ENCODE peak calls at places on chromosome 9, in four cellular contexts. G, M, P and N are unnamed samples.

GRCh38 chr9:103941104-103941503 is 153.0 kb upstream of the SMC2 start:
- DNase-seq in P (no peak), M (no peak), G (no peak), N (no peak)

GRCh38 chr9:81902601-81903000 is 25.6 kb upstream of the SPATA31D4 start:
- DNase-seq in P (no peak), M (no peak), G (no peak), N (no peak)

GRCh38 chr9:93911871-93912554 is 43.1 kb downstream of the BARX1 start:
- DNase-seq in G (no peak), M (peak), P (no peak), N (no peak)

GRCh38 chr9:108363321-108363720 is 492.5 kb downstream of the ACTL7B start:
- DNase-seq in P (no peak), M (no peak), G (no peak), N (no peak)

GRCh38 chr9:130501645-130502044 is 56.9 kb downstream of the ASS1 start:
- DNase-seq in M (no peak), P (peak), G (no peak), N (no peak)

GRCh38 chr9:127931092-127931881 is 710 bp upstream of the PIP5KL1 start:
- DNase-seq in G (peak), M (no peak), P (peak), N (no peak)

GRCh38 chr9:113011911-113012381 is at the start of gene ZNF883:
- DNase-seq in M (peak), P (peak), G (no peak), N (peak)

GRCh38 chr9:89919171-89919681 is 314.4 kb downstream of the GADD45G start:
- DNase-seq in G (peak), M (peak), P (no peak), N (no peak)

GRCh38 chr9:135991771-135992170 is 30.6 kb upstream of the UBAC1 start:
- DNase-seq in G (no peak), M (no peak), P (no peak), N (no peak)

GRCh38 chr9:135993840-135994776 is 32.9 kb upstream of the UBAC1 start:
- DNase-seq in M (no peak), P (no peak), G (no peak), N (no peak)

GRCh38 chr9:135995816-135996215 is 34.6 kb upstream of the UBAC1 start:
- DNase-seq in G (no peak), M (no peak), P (no peak), N (no peak)

GRCh38 chr9:135992486-135993408 is 31.6 kb upstream of the UBAC1 start:
- DNase-seq in G (peak), P (peak), M (peak), N (peak)

DNA sequence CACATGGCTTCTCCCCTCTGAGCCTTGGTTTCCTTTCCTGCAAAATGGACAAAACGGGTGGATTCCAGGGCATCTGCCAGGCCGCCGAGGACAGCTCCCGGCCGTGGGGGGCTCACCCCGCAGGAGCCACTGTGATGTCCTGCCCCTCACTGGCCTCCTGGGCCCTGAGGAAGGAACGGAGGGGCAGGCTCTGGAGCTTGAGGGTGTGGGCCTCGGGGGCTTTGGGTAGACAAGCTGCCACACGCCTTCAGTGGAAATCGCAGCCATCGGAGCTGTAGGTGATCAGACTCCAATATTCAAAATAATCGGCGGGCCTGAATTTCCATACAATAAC is 32.2 kb upstream of the UBAC1 start:
- DNase-seq in M (no peak), P (no peak), G (no peak), N (no peak)
- H3K4me3 ChIP-seq in M (peak), P (no peak), G (peak), N (peak)

GRCh38 chr9:71675857-71676165 is 92.5 kb downstream of the CEMIP2 start:
- DNase-seq in M (no peak), P (no peak), G (no peak), N (no peak)
- TF ChIP-seq EP300 in M (no peak), P (no peak), G (no peak), N (no peak)

GRCh38 chr9:116286287-116286686 is 132.7 kb downstream of the PAPPA start:
- DNase-seq in G (no peak), M (no peak), P (no peak), N (no peak)

GRCh38 chr9:116285320-116285719 is 131.7 kb downstream of the PAPPA start:
- DNase-seq in M (no peak), G (no peak), P (no peak), N (no peak)

GRCh38 chr9:116287721-116288120 is 134.1 kb downstream of the PAPPA start:
- DNase-seq in P (no peak), G (no peak), M (no peak), N (no peak)

GRCh38 chr9:116284518-116284917 is 130.9 kb downstream of the PAPPA start:
- DNase-seq in M (no peak), P (no peak), G (no peak), N (no peak)

DNA sequence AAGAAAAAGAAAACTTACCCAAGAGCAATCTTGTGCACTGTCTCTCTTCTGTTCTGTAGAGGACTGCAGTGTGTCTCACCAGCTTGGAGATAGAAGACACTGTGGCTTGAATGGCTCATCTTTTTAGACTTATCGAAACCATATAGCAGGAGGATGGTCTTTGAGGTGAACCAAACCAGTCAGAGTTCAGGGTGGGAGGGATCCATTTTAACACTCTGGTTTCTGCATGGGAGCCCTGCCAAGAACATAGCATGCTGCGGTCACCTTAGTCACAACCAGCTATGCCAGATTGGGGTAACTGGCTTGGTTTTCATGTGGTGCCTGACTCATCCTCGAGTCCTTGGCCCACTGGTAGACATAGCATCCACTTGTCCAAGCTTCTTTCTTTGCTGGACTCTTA is 135.1 kb downstream of the PAPPA start:
- DNase-seq in M (no peak), P (no peak), G (no peak), N (no peak)
- H3K27ac ChIP-seq in M (no peak), P (no peak), G (no peak), N (no peak)

DNA sequence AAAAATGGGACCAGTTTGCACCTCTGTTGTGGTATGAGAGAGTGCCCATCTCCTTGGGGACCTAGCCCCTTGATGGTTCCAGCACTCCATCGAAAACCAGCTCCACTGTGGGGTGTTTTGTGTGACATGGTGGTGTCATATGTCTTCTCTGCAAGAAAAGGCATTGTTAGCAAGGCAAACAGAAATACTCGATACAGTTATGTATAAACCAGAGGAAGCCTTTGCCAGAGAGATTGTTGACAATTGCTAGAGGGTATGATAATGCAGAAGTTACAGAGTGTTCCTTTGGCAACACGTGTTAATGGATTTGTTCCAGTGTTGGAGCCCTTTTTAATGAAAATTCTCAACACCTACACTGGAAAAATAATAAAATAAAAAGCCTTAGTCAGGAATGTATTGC is 270.4 kb upstream of the DMRT1 start:
- DNase-seq in P (no peak), G (no peak), M (no peak), N (no peak)
- H3K4me3 ChIP-seq in P (no peak), G (no peak), M (no peak), N (no peak)

GRCh38 chr9:69019808-69020207 is 5.9 kb upstream of the PRKACG start:
- DNase-seq in P (peak), M (no peak), G (no peak), N (no peak)

GRCh38 chr9:69014013-69014412 is at the start of gene PRKACG:
- DNase-seq in G (no peak), M (no peak), P (no peak), N (no peak)

GRCh38 chr9:69018688-69019087 is 4.8 kb upstream of the PRKACG start:
- DNase-seq in P (peak), G (no peak), M (no peak), N (no peak)

GRCh38 chr9:69013404-69013727 is 547 bp downstream of the PRKACG start:
- DNase-seq in G (no peak), P (no peak), M (no peak), N (no peak)

GRCh38 chr9:69016366-69017096 is 2.6 kb upstream of the PRKACG start:
- DNase-seq in P (no peak), M (no peak), G (no peak), N (no peak)
- TF ChIP-seq EP300 in P (no peak), M (no peak), G (no peak), N (no peak)

GRCh38 chr9:116942593-116943061 is 255.5 kb downstream of the TRIM32 start:
- DNase-seq in P (no peak), G (no peak), M (no peak), N (no peak)
- H3K27ac ChIP-seq in P (no peak), G (no peak), M (no peak), N (no peak)

GRCh38 chr9:80646211-80646610 is 1043.1 kb downstream of the TLE1 start:
- DNase-seq in G (no peak), M (no peak), P (no peak), N (no peak)
- H3K4me3 ChIP-seq in G (no peak), M (no peak), P (no peak), N (no peak)

DNA sequence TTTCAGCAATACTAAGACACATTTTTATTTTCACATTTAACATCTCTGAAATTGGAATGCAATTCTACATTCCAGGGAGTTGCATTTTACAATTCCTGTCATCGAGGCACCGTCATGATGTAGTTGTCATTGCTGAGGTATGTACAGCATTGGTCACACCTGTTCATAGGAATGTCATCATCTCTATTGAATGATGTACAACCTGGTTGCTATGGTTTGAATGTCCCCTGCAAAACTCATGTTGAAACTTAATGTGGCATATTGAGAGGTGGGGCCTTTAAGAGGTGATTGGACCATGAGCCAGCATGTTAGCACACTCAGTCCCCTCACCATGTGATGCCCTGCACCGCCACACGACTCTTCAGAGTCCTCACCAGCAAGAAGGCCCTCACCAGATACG is 103.1 kb downstream of the CEMIP2 start:
- DNase-seq in M (no peak), P (no peak), G (no peak), N (no peak)
- TF ChIP-seq EP300 in M (no peak), P (no peak), G (no peak), N (no peak)